ENCODE peak calls at places on chromosomes 1 and 21, in six cellular contexts. P is fibroblast of lung; A is activated CD8-positive, alpha-beta memory T cell treated with anti-CD3 and anti-CD28 coated beads, Interleukin-2, amount 10 ng/mL, durations not matched to agents 7 days and 5 days; D is astrocyte of the spinal cord; I is KG1; C is AG10803. O is an unnamed sample.

GRCh38 chr21:32494946-32495703 is 82.6 kb downstream of the EVA1C start:
- DNase-seq in P (peak), A (no peak), D (peak), I (no peak), C (peak), O (no peak)

GRCh38 chr1:152585586-152585985 is 5.3 kb upstream of the LCE3D start:
- DNase-seq in P (no peak), A (no peak), D (no peak), I (no peak), C (no peak), O (no peak)

GRCh38 chr1:67564193-67564592 is 120.8 kb upstream of the GADD45A start:
- DNase-seq in P (peak), A (no peak), D (no peak), I (no peak), C (peak), O (no peak)

GRCh38 chr1:215807926-215808325 is 240.8 kb downstream of the KCTD3 start:
- DNase-seq in P (no peak), A (no peak), D (no peak), I (no peak), C (no peak), O (no peak)

GRCh38 chr21:42931560-42932235 is 6.3 kb upstream of the ERVH48-1 start:
- DNase-seq in P (no peak), A (no peak), D (no peak), I (no peak), C (no peak), O (no peak)

GRCh38 chr1:200911361-200911760 is 16.7 kb downstream of the INAVA start:
- DNase-seq in P (no peak), A (no peak), D (no peak), I (no peak), C (no peak), O (no peak)

GRCh38 chr21:31157756-31158155 is 119.5 kb upstream of the KRTAP19-8 start:
- DNase-seq in P (no peak), A (no peak), D (no peak), I (no peak), C (no peak), O (no peak)

GRCh38 chr1:206001476-206001888 is 1.7 kb downstream of the RAB7B start:
- DNase-seq in P (peak), A (no peak), D (peak), I (no peak), C (peak), O (no peak)

GRCh38 chr1:81937791-81938450 is 137.2 kb downstream of the ADGRL2 start:
- DNase-seq in P (no peak), A (no peak), D (no peak), I (no peak), C (no peak), O (no peak)

GRCh38 chr1:56286956-56287355 is 292.4 kb downstream of the PLPP3 start:
- DNase-seq in P (no peak), A (no peak), D (no peak), I (no peak), C (peak), O (no peak)

GRCh38 chr1:214281902-214282695 is 1.1 kb downstream of the SMYD2 start:
- DNase-seq in P (peak), A (no peak), D (peak), I (peak), C (peak), O (no peak)

GRCh38 chr1:11535761-11536572 is 57.0 kb downstream of the DISP3 start:
- DNase-seq in P (no peak), A (no peak), D (no peak), I (no peak), C (no peak), O (no peak)

O was measured in D721Med.